ENCODE peak calls at places on chromosomes 1 and 21, in ten cellular contexts. I is effector memory CD4-positive, alpha-beta T cell; P is astrocyte; O is PC-9; E is K562; D is heart left ventricle; H is HepG2; J is neural progenitor cell; C is PC-3; V is small intestine. X is an unnamed sample. For H3K27me3 and H3K9me3, the result is how much of the 10 kb centered on the place peaks cover.

GRCh38 chr1:74729741-74730478 is 2.9 kb downstream of the CRYZ start:
- DNase-seq in V (peak), E (peak), P (peak), J (no peak), O (no peak), D (no peak), I (no peak), H (peak), C (peak), X (peak)

GRCh38 chr21:19109694-19110093 is 706.1 kb upstream of the TMPRSS15 start:
- DNase-seq in P (no peak), H (no peak), O (no peak), I (no peak), V (no peak), D (no peak), C (no peak), J (no peak), E (no peak), X (no peak)

GRCh38 chr1:203503851-203504250 is 9.9 kb downstream of the OPTC start:
- DNase-seq in J (no peak), H (no peak), V (no peak), O (no peak), P (no peak), D (no peak), C (no peak), E (no peak), I (no peak), X (no peak)

GRCh38 chr1:176903474-176903873 is 261.0 kb downstream of the ASTN1 start:
- DNase-seq in P (peak), C (peak), V (no peak), I (no peak), J (no peak), E (no peak), D (no peak), H (no peak), O (no peak), X (no peak)

GRCh38 chr1:8077602-8078001 is 51.5 kb upstream of the ERRFI1 start:
- DNase-seq in I (no peak), J (no peak), V (no peak), E (peak), O (no peak), D (no peak), H (no peak), P (peak), C (no peak), X (no peak)

GRCh38 chr1:238589843-238590435 is 699.2 kb upstream of the ZP4 start:
- DNase-seq in V (no peak), D (no peak), O (no peak), J (no peak), I (no peak), E (no peak), C (no peak), H (no peak), P (peak), X (no peak)

GRCh38 chr1:182784556-182785171 is 4.9 kb upstream of the NPL start:
- DNase-seq in O (peak), I (no peak), H (peak), V (peak), C (peak), E (peak), D (no peak), J (peak), P (no peak), X (no peak)

GRCh38 chr1:26275580-26276431 is 4.1 kb upstream of the SH3BGRL3 start:
- DNase-seq in V (peak), D (peak), O (peak), H (peak), P (peak), C (peak), J (peak), E (peak), I (peak), X (peak)

GRCh38 chr1:227787513-227788278 is 27.8 kb upstream of the PRSS38 start:
- DNase-seq in J (peak), C (peak), O (peak), H (peak), I (peak), D (peak), P (peak), V (peak), E (peak), X (peak)

GRCh38 chr1:219542828-219543518 is 69.9 kb downstream of the ZC3H11B start:
- DNase-seq in D (no peak), P (peak), V (no peak), I (no peak), C (peak), J (no peak), O (no peak), E (no peak), H (no peak), X (peak)

GRCh38 chr1:26022404-26022779 is 817 bp downstream of the EXTL1 start:
- DNase-seq in P (no peak), O (no peak), C (no peak), J (no peak), E (no peak), V (no peak), D (no peak), H (no peak), I (no peak), X (no peak)

GRCh38 chr1:57623039-57623790 is 199.4 kb upstream of the DAB1 start:
- DNase-seq in E (peak), I (no peak), C (no peak), H (peak), J (peak), O (no peak), D (peak), P (no peak), V (peak), X (peak)

GRCh38 chr21:33308586-33309490 is 15.9 kb upstream of the IFNAR1 start:
- DNase-seq in O (no peak), P (peak), E (peak), C (no peak), D (no peak), I (no peak), H (no peak), V (no peak), J (no peak), X (no peak)

GRCh38 chr1:33641099-33641830 is 168.8 kb downstream of the ZSCAN20 start:
- DNase-seq in P (peak), E (peak), V (peak), O (no peak), C (peak), H (peak), J (peak), D (no peak), I (no peak), X (peak)

DNA sequence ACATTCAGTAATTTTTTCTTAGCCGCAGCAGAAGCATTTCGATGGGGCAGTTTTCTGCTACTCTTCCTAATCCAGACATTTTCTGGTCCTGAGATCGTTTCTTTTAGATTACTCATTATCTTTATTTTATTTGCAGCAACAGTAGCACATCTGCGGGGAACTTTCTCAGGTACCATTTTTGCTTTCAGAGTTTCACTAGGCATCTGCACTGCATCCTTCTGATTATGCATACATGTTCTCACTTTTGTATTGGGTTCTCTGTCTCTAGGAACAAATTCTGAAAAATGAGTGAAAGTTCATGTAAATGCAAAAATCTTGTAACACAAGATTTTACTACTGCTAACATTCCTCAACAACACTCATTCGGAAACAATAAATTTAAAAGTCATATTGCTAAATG is 3.9 kb upstream of the PSMG1 start:
- DNase-seq in D (no peak), J (no peak), C (no peak), E (no peak), P (no peak), O (no peak), V (no peak), I (no peak), H (no peak), X (no peak)
- H3K27me3 ChIP-seq in D (under half), J (under half), C (under half), E (under half), P (under half), O (under half), V (under half), I (under half), H (under half), X (under half)

GRCh38 chr1:89201489-89201794 is 2.7 kb upstream of the GBP4 start:
- DNase-seq in O (no peak), H (no peak), J (no peak), I (no peak), V (no peak), C (no peak), D (no peak), P (no peak), E (no peak), X (no peak)

GRCh38 chr1:89200668-89201488 is 2.1 kb upstream of the GBP4 start:
- DNase-seq in C (no peak), H (no peak), D (no peak), O (no peak), P (no peak), V (peak), E (no peak), I (no peak), J (no peak), X (no peak)

GRCh38 chr1:89198500-89199072 is at the start of gene GBP4:
- DNase-seq in P (no peak), V (peak), I (peak), O (no peak), C (peak), H (no peak), E (no peak), J (no peak), D (peak), X (peak)

GRCh38 chr1:89198081-89198480 is 661 bp downstream of the GBP4 start:
- DNase-seq in E (no peak), H (no peak), I (no peak), J (no peak), O (no peak), P (no peak), D (no peak), C (peak), V (peak), X (no peak)

DNA sequence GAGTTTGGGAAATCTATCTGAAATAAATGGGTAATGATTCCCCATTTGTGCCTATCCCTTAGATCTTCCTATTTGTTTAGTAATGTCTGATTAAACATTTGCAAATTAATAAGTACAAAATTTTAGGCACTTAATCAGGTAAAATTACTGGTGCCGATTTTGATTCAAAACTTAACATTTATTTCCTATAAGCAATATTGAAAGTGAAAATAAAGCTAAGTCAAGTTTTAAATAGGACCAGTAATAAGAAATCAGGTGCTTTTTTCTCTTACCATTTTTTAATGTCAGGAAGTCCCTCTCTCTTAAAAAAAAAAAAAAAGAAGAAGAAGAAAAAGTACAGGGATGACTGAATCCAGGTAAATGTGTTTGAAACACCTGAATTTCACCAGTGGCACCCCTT is 773 bp upstream of the GBP4 start:
- DNase-seq in H (no peak), E (no peak), P (no peak), J (no peak), V (peak), D (no peak), C (no peak), I (no peak), O (no peak), X (no peak)
- H3K4me3 ChIP-seq in H (no peak), E (no peak), P (no peak), J (no peak), V (peak), D (no peak), C (no peak), I (peak), O (no peak), X (no peak)

GRCh38 chr1:246971969-246972368 is 35.9 kb downstream of the ZNF695 start:
- DNase-seq in E (no peak), H (no peak), J (no peak), D (no peak), C (no peak), V (no peak), I (no peak), P (no peak), O (no peak), X (no peak)

GRCh38 chr1:246969621-246970020 is 37.9 kb upstream of the AHCTF1 start:
- DNase-seq in I (no peak), D (no peak), P (no peak), E (no peak), C (no peak), H (no peak), J (no peak), O (no peak), V (no peak), X (no peak)

GRCh38 chr1:246966502-246966901 is 34.8 kb upstream of the AHCTF1 start:
- DNase-seq in H (no peak), O (no peak), I (no peak), D (no peak), P (no peak), C (no peak), V (no peak), J (no peak), E (no peak), X (no peak)

DNA sequence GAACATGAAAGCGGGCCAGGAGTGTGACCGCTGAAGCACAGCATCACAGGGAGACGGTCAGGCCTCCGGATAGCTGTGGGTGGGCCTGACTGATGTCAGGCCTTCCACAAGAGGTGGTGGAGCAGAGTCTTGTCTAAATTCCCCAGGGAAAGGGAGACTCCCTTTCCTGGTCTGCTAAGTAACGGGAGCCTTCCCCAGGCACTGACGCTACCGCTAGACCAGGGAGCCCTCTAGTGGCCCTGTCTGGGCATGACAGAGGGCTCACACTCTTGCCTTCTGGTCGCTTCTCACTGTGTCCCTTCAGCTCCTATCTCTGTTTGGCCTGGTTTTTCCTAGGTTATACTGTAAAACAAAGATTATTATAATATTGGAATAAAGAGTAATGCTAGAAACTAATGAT is 36.5 kb downstream of the ZNF695 start:
- DNase-seq in O (no peak), E (peak), J (peak), I (peak), P (no peak), V (peak), D (peak), H (peak), C (peak), X (no peak)
- H3K9me3 ChIP-seq in O (under half), E (under half), J (under half), I (under half), P (under half), V (under half), D (under half), H (under half), C (under half), X (under half)

GRCh38 chr1:43011020-43011419 is 52.4 kb upstream of the SLC2A1 start:
- DNase-seq in C (no peak), O (no peak), E (peak), I (no peak), J (no peak), V (no peak), H (peak), P (no peak), D (no peak), X (no peak)
- H3K27me3 ChIP-seq in C (under half), O (under half), E (under half), I (under half), J (under half), V (under half), H (under half), P (under half), D (under half), X (under half)

GRCh38 chr1:109894823-109895719 is 15.6 kb upstream of the CSF1 start:
- DNase-seq in O (no peak), D (no peak), C (no peak), E (no peak), J (no peak), I (no peak), V (no peak), H (no peak), P (no peak), X (no peak)
- H3K4me3 ChIP-seq in O (no peak), D (no peak), C (no peak), E (peak), J (no peak), I (no peak), V (no peak), H (no peak), P (no peak), X (no peak)

DNA sequence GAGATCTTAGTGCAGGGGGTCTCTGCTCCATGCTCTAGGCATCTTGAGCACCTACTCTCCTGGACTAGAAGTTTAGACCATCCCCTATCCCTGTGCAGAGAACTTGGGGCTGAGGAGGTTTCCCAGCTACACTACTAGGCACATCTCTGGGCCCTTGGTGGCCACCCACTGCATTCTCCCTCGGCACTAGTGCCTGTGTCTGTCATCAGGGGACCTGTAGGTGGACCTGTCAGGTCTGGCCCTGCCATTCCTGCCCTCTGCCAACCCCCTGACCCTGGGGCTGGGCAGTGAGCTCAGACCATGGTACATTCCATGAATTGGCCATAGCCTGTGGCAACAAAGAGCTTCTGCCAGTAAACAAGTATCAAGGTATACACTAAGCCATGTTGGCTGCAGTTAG is 269.1 kb downstream of the AKT3 start:
- DNase-seq in I (no peak), J (no peak), E (no peak), D (no peak), H (no peak), C (no peak), P (no peak), V (no peak), O (no peak), X (no peak)
- H3K9me3 ChIP-seq in I (under half), J (under half), E (under half), D (half or more), H (under half), C (under half), P (under half), V (under half), O (under half), X (under half)